ENCODE peak calls at places on chromosomes 5 and 9, in seven cellular contexts. One of them, this sample, is unnamed.

GRCh38 chr5:80181618-80182211 is 74.1 kb downstream of the SERINC5 start:
- DNase-seq in substantia nigra: no peak
- DNase-seq in stimulated activated CD4-positive, alpha-beta T cell treated with anti-CD3 and anti-CD28 coated beads, Interleukin-12 subunit alpha, Interleukin-12 subunit beta, amount 100 ng/mL, for 48 hours: no peak
- DNase-seq in renal cortical epithelial cell: peak
- DNase-seq in GM12878: no peak
- DNase-seq in CD8-positive, alpha-beta T cell: peak
- DNase-seq in psoas muscle: no peak
- DNase-seq in this sample: no peak

GRCh38 chr9:71762900-71763653 is 5.2 kb downstream of the CEMIP2 start:
- DNase-seq in stimulated activated CD4-positive, alpha-beta T cell treated with anti-CD3 and anti-CD28 coated beads, Interleukin-12 subunit alpha, Interleukin-12 subunit beta, amount 100 ng/mL, for 48 hours: no peak
- DNase-seq in GM12878: no peak
- DNase-seq in renal cortical epithelial cell: peak
- DNase-seq in CD8-positive, alpha-beta T cell: no peak
- DNase-seq in psoas muscle: no peak
- DNase-seq in substantia nigra: no peak
- DNase-seq in this sample: no peak

GRCh38 chr5:124822647-124823046 is 76.2 kb upstream of the ZNF608 start:
- DNase-seq in renal cortical epithelial cell: no peak
- DNase-seq in GM12878: no peak
- DNase-seq in substantia nigra: no peak
- DNase-seq in CD8-positive, alpha-beta T cell: no peak
- DNase-seq in psoas muscle: no peak
- DNase-seq in stimulated activated CD4-positive, alpha-beta T cell treated with anti-CD3 and anti-CD28 coated beads, Interleukin-12 subunit alpha, Interleukin-12 subunit beta, amount 100 ng/mL, for 48 hours: no peak
- DNase-seq in this sample: no peak

GRCh38 chr5:116437922-116438578 is 136.6 kb downstream of the SEMA6A start:
- DNase-seq in stimulated activated CD4-positive, alpha-beta T cell treated with anti-CD3 and anti-CD28 coated beads, Interleukin-12 subunit alpha, Interleukin-12 subunit beta, amount 100 ng/mL, for 48 hours: no peak
- DNase-seq in psoas muscle: no peak
- DNase-seq in CD8-positive, alpha-beta T cell: no peak
- DNase-seq in GM12878: no peak
- DNase-seq in renal cortical epithelial cell: no peak
- DNase-seq in substantia nigra: no peak
- DNase-seq in this sample: peak

GRCh38 chr9:38026021-38026809 is 42.8 kb downstream of the SHB start:
- DNase-seq in renal cortical epithelial cell: peak
- DNase-seq in stimulated activated CD4-positive, alpha-beta T cell treated with anti-CD3 and anti-CD28 coated beads, Interleukin-12 subunit alpha, Interleukin-12 subunit beta, amount 100 ng/mL, for 48 hours: no peak
- DNase-seq in psoas muscle: peak
- DNase-seq in CD8-positive, alpha-beta T cell: no peak
- DNase-seq in substantia nigra: no peak
- DNase-seq in GM12878: no peak
- DNase-seq in this sample: peak

GRCh38 chr5:134088994-134089560 is 25.4 kb upstream of the TCF7 start:
- DNase-seq in psoas muscle: no peak
- DNase-seq in substantia nigra: no peak
- DNase-seq in GM12878: no peak
- DNase-seq in stimulated activated CD4-positive, alpha-beta T cell treated with anti-CD3 and anti-CD28 coated beads, Interleukin-12 subunit alpha, Interleukin-12 subunit beta, amount 100 ng/mL, for 48 hours: no peak
- DNase-seq in CD8-positive, alpha-beta T cell: no peak
- DNase-seq in renal cortical epithelial cell: no peak
- DNase-seq in this sample: no peak

GRCh38 chr5:56669534-56670483 is 145.5 kb upstream of the MAP3K1 start:
- DNase-seq in substantia nigra: peak
- DNase-seq in stimulated activated CD4-positive, alpha-beta T cell treated with anti-CD3 and anti-CD28 coated beads, Interleukin-12 subunit alpha, Interleukin-12 subunit beta, amount 100 ng/mL, for 48 hours: peak
- DNase-seq in renal cortical epithelial cell: peak
- DNase-seq in psoas muscle: peak
- DNase-seq in GM12878: peak
- DNase-seq in CD8-positive, alpha-beta T cell: no peak
- DNase-seq in this sample: peak

GRCh38 chr5:159902444-159903121 is 13.7 kb upstream of the ADRA1B start:
- DNase-seq in renal cortical epithelial cell: peak
- DNase-seq in psoas muscle: no peak
- DNase-seq in GM12878: no peak
- DNase-seq in CD8-positive, alpha-beta T cell: no peak
- DNase-seq in substantia nigra: no peak
- DNase-seq in stimulated activated CD4-positive, alpha-beta T cell treated with anti-CD3 and anti-CD28 coated beads, Interleukin-12 subunit alpha, Interleukin-12 subunit beta, amount 100 ng/mL, for 48 hours: no peak
- DNase-seq in this sample: no peak

GRCh38 chr9:132986114-132986513 is 7.6 kb downstream of the GFI1B start:
- DNase-seq in GM12878: no peak
- DNase-seq in psoas muscle: no peak
- DNase-seq in renal cortical epithelial cell: no peak
- DNase-seq in substantia nigra: no peak
- DNase-seq in stimulated activated CD4-positive, alpha-beta T cell treated with anti-CD3 and anti-CD28 coated beads, Interleukin-12 subunit alpha, Interleukin-12 subunit beta, amount 100 ng/mL, for 48 hours: no peak
- DNase-seq in CD8-positive, alpha-beta T cell: no peak
- DNase-seq in this sample: no peak

GRCh38 chr5:66337827-66338226 is 193.7 kb downstream of the SREK1 start:
- DNase-seq in stimulated activated CD4-positive, alpha-beta T cell treated with anti-CD3 and anti-CD28 coated beads, Interleukin-12 subunit alpha, Interleukin-12 subunit beta, amount 100 ng/mL, for 48 hours: no peak
- DNase-seq in psoas muscle: no peak
- DNase-seq in renal cortical epithelial cell: no peak
- DNase-seq in GM12878: no peak
- DNase-seq in CD8-positive, alpha-beta T cell: no peak
- DNase-seq in substantia nigra: no peak
- DNase-seq in this sample: no peak

GRCh38 chr5:147690595-147690994 is 91.9 kb downstream of the JAKMIP2 start:
- DNase-seq in psoas muscle: no peak
- DNase-seq in stimulated activated CD4-positive, alpha-beta T cell treated with anti-CD3 and anti-CD28 coated beads, Interleukin-12 subunit alpha, Interleukin-12 subunit beta, amount 100 ng/mL, for 48 hours: no peak
- DNase-seq in substantia nigra: no peak
- DNase-seq in CD8-positive, alpha-beta T cell: no peak
- DNase-seq in renal cortical epithelial cell: peak
- DNase-seq in GM12878: no peak
- DNase-seq in this sample: no peak

GRCh38 chr5:16812911-16813310 is 123.2 kb downstream of the MYO10 start:
- DNase-seq in substantia nigra: no peak
- DNase-seq in renal cortical epithelial cell: peak
- DNase-seq in psoas muscle: no peak
- DNase-seq in stimulated activated CD4-positive, alpha-beta T cell treated with anti-CD3 and anti-CD28 coated beads, Interleukin-12 subunit alpha, Interleukin-12 subunit beta, amount 100 ng/mL, for 48 hours: no peak
- DNase-seq in GM12878: no peak
- DNase-seq in CD8-positive, alpha-beta T cell: no peak
- DNase-seq in this sample: peak

GRCh38 chr9:8374471-8374870 is 574.9 kb upstream of the DMAC1 start:
- DNase-seq in psoas muscle: no peak
- DNase-seq in CD8-positive, alpha-beta T cell: no peak
- DNase-seq in stimulated activated CD4-positive, alpha-beta T cell treated with anti-CD3 and anti-CD28 coated beads, Interleukin-12 subunit alpha, Interleukin-12 subunit beta, amount 100 ng/mL, for 48 hours: no peak
- DNase-seq in renal cortical epithelial cell: no peak
- DNase-seq in substantia nigra: no peak
- DNase-seq in GM12878: no peak
- DNase-seq in this sample: no peak

GRCh38 chr5:130279386-130279785 is 375.1 kb downstream of the CHSY3 start:
- DNase-seq in stimulated activated CD4-positive, alpha-beta T cell treated with anti-CD3 and anti-CD28 coated beads, Interleukin-12 subunit alpha, Interleukin-12 subunit beta, amount 100 ng/mL, for 48 hours: no peak
- DNase-seq in GM12878: no peak
- DNase-seq in CD8-positive, alpha-beta T cell: no peak
- DNase-seq in psoas muscle: no peak
- DNase-seq in renal cortical epithelial cell: no peak
- DNase-seq in substantia nigra: no peak
- DNase-seq in this sample: no peak

GRCh38 chr5:174609116-174609515 is 115.3 kb upstream of the MSX2 start:
- DNase-seq in renal cortical epithelial cell: no peak
- DNase-seq in psoas muscle: no peak
- DNase-seq in stimulated activated CD4-positive, alpha-beta T cell treated with anti-CD3 and anti-CD28 coated beads, Interleukin-12 subunit alpha, Interleukin-12 subunit beta, amount 100 ng/mL, for 48 hours: no peak
- DNase-seq in GM12878: no peak
- DNase-seq in substantia nigra: no peak
- DNase-seq in CD8-positive, alpha-beta T cell: no peak
- DNase-seq in this sample: no peak

This sample was measured in COR-L47.